ENCODE peak calls at places on chromosomes 7 and 10, in eight cellular contexts. G, Z, S, V, F, M, T and H are unnamed samples.

GRCh38 chr10:3902809-3903410 is 117.9 kb upstream of the KLF6 start:
- DNase-seq in S (no peak), V (no peak), G (no peak), M (peak; percentile 66), Z (no peak), T (no peak), F (no peak), H (no peak)

GRCh38 chr10:79044846-79045245 is 23.9 kb upstream of the ZMIZ1 start:
- DNase-seq in M (no peak), F (no peak), V (no peak), T (no peak), Z (no peak), S (no peak), G (no peak), H (no peak)

GRCh38 chr10:43026039-43026973 is 50.6 kb upstream of the RET start:
- DNase-seq in G (no peak), Z (no peak), T (peak; percentile 47), F (no peak), V (peak; percentile 60), S (no peak), M (no peak), H (peak; percentile 67)

GRCh38 chr7:35252584-35252983 is 1.3 kb downstream of the TBX20 start:
- DNase-seq in V (no peak), M (peak; percentile 51), Z (no peak), T (no peak), G (no peak), S (no peak), F (no peak), H (no peak)

GRCh38 chr7:49775065-49775948 is 1.9 kb downstream of the VWC2 start:
- DNase-seq in T (no peak), Z (no peak), G (no peak), M (no peak), F (no peak), V (no peak), S (no peak), H (no peak)

GRCh38 chr10:127612-128432 is 7.4 kb upstream of the ZMYND11 start:
- DNase-seq in V (no peak), G (no peak), S (peak; percentile 51), M (no peak), Z (peak; percentile 66), F (peak; percentile 22), T (no peak), H (no peak)

GRCh38 chr7:37408885-37409248 is 39.8 kb downstream of the ELMO1 start:
- DNase-seq in Z (peak; percentile 58), S (no peak), T (no peak), F (no peak), G (no peak), V (no peak), M (no peak), H (no peak)

GRCh38 chr10:95295031-95295755 is 4.4 kb upstream of the PDLIM1 start:
- DNase-seq in G (no peak), F (peak; percentile 62), S (peak; percentile 98), Z (peak; percentile 99), T (peak; percentile 55), M (peak; percentile 43), V (peak; percentile 62), H (no peak)

GRCh38 chr7:102890292-102890970 is 22.4 kb upstream of the LRRC17 start:
- DNase-seq in Z (no peak), V (no peak), G (no peak), T (no peak), F (no peak), M (peak; percentile 54), S (no peak), H (no peak)

GRCh38 chr7:155431711-155432110 is 26.2 kb upstream of the EN2 start:
- DNase-seq in V (no peak), G (no peak), S (no peak), F (no peak), Z (no peak), T (no peak), M (no peak), H (no peak)

GRCh38 chr7:4689668-4690067 is 7.6 kb downstream of the FOXK1 start:
- DNase-seq in M (no peak), Z (peak; percentile 37), F (no peak), T (no peak), V (no peak), G (no peak), S (peak; percentile 48), H (no peak)

GRCh38 chr7:51847461-51848134 is 531.0 kb upstream of the COBL start:
- DNase-seq in S (no peak), M (no peak), V (no peak), G (no peak), Z (no peak), F (no peak), T (no peak), H (no peak)